ENCODE peak calls at places on chromosomes 12 and 14, in four cellular contexts. K, Z, H and A are unnamed samples.

GRCh38 chr14:96710060-96710636 is 87.0 kb upstream of the VRK1 start:
- DNase-seq in K (no peak), Z (no peak), H (no peak), A (no peak)

GRCh38 chr12:93664573-93665138 is 12.5 kb upstream of the CRADD start:
- DNase-seq in K (no peak), Z (no peak), H (no peak), A (peak; percentile 46)

GRCh38 chr14:105528197-105528858 is 1.9 kb downstream of the TMEM121 start:
- DNase-seq in K (peak; percentile 83), Z (peak; percentile 82), H (peak; percentile 80), A (no peak)

GRCh38 chr12:1367331-1367730 is 227.1 kb downstream of the FBXL14 start:
- DNase-seq in K (no peak), Z (no peak), H (no peak), A (no peak)

GRCh38 chr14:74645735-74646134 is 33.7 kb upstream of the LTBP2 start:
- DNase-seq in K (no peak), Z (peak; percentile 44), H (no peak), A (no peak)

GRCh38 chr12:57143454-57143853 is 4.0 kb downstream of the LRP1-AS start:
- DNase-seq in K (no peak), Z (peak; percentile 12), H (no peak), A (no peak)

GRCh38 chr12:43090981-43091380 is 461.0 kb downstream of the ADAMTS20 start:
- DNase-seq in K (no peak), Z (no peak), H (no peak), A (no peak)

GRCh38 chr12:52871291-52871961 is 22.6 kb upstream of the KRT78 start:
- DNase-seq in K (peak; percentile 39), Z (no peak), H (no peak), A (peak; percentile 99)

GRCh38 chr12:10272466-10272865 is 35.2 kb upstream of the KLRD1 start:
- DNase-seq in K (no peak), Z (no peak), H (no peak), A (no peak)

GRCh38 chr12:79514730-79515525 is 175.8 kb downstream of the PAWR start:
- DNase-seq in K (no peak), Z (no peak), H (no peak), A (no peak)

GRCh38 chr14:92657457-92658142 is 90.8 kb downstream of the LGMN start:
- DNase-seq in K (peak; percentile 39), Z (no peak), H (peak; percentile 55), A (no peak)

GRCh38 chr12:54879132-54879531 is 24.8 kb downstream of the MUCL1 start:
- DNase-seq in K (no peak), Z (no peak), H (no peak), A (no peak)

GRCh38 chr12:95460901-95461300 is 13.1 kb upstream of the METAP2 start:
- DNase-seq in K (no peak), Z (no peak), H (no peak), A (no peak)

GRCh38 chr12:105855691-105856405 is 282.9 kb downstream of the NUAK1 start:
- DNase-seq in K (no peak), Z (no peak), H (no peak), A (no peak)

GRCh38 chr12:117060236-117060926 is 38.8 kb downstream of the TESC start:
- DNase-seq in K (no peak), Z (no peak), H (no peak), A (no peak)

GRCh38 chr14:80996049-80996901 is 40.9 kb downstream of the TSHR start:
- DNase-seq in K (no peak), Z (no peak), H (peak; percentile 59), A (peak; percentile 45)

GRCh38 chr12:96344124-96344695 is 56.0 kb downstream of the CDK17 start:
- DNase-seq in K (no peak), Z (no peak), H (no peak), A (no peak)

GRCh38 chr12:6049587-6049986 is 74.9 kb downstream of the VWF start:
- DNase-seq in K (no peak), Z (no peak), H (no peak), A (no peak)

GRCh38 chr12:52280319-52280795 is 5.9 kb downstream of the KRT86 start:
- DNase-seq in K (peak; percentile 66), Z (peak; percentile 36), H (peak; percentile 15), A (peak; percentile 96)

GRCh38 chr12:104423273-104423672 is 33.5 kb upstream of the CHST11 start:
- DNase-seq in K (no peak), Z (no peak), H (no peak), A (no peak)

GRCh38 chr12:104423809-104424208 is 32.9 kb upstream of the CHST11 start:
- DNase-seq in K (no peak), Z (no peak), H (no peak), A (no peak)

GRCh38 chr12:104426926-104427546 is 29.7 kb upstream of the CHST11 start:
- DNase-seq in K (no peak), Z (no peak), H (no peak), A (peak; percentile 33)

GRCh38 chr12:104422441-104422840 is 34.3 kb upstream of the CHST11 start:
- DNase-seq in K (no peak), Z (no peak), H (no peak), A (no peak)

DNA sequence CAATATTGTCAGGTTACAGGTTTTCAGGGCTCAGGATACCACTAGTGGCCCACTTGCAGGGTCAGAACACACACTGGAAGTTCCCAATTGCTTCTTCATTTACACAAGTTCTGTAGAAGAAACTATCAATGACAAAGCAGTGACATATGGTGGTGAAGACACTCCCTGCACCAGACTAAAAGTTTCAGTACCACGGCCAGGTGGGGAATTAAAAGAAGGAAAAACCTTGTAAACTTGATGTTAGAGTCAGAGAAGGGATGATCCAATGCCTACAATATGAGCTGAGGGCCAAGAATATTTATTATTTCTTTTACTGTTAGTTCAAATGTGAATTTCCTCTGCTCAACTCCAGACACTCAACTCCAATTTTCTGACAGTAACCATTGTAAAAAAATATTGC is 31.8 kb upstream of the CHST11 start:
- DNase-seq in K (no peak), Z (no peak), H (no peak), A (no peak)
- H3K27ac ChIP-seq in K (no peak overlapping the region), Z (no peak overlapping the region), H (no peak overlapping the region), A (no peak overlapping the region)

GRCh38 chr14:45089813-45090212 is 5.9 kb downstream of the PRPF39 start:
- DNase-seq in K (no peak), Z (no peak), H (no peak), A (peak; percentile 45)

GRCh38 chr14:45095143-45095542 is 11.2 kb downstream of the PRPF39 start:
- DNase-seq in K (no peak), Z (no peak), H (no peak), A (no peak)

GRCh38 chr14:45091696-45092095 is 7.8 kb downstream of the PRPF39 start:
- DNase-seq in K (no peak), Z (no peak), H (no peak), A (no peak)

GRCh38 chr14:45096218-45096617 is 12.3 kb downstream of the PRPF39 start:
- DNase-seq in K (no peak), Z (no peak), H (no peak), A (no peak)

GRCh38 chr14:45094275-45094674 is 10.4 kb downstream of the PRPF39 start:
- DNase-seq in K (no peak), Z (no peak), H (no peak), A (no peak)
- H3K27ac ChIP-seq in K (no peak overlapping the region), Z (no peak overlapping the region), H (no peak overlapping the region), A (no peak overlapping the region)

GRCh38 chr14:85934123-85934885 is 404.4 kb downstream of the FLRT2 start:
- DNase-seq in K (peak; percentile 38), Z (peak; percentile 14), H (peak; percentile 15), A (no peak)

GRCh38 chr14:85934886-85935254 is 404.9 kb downstream of the FLRT2 start:
- DNase-seq in K (no peak), Z (no peak), H (no peak), A (no peak)
- H3K27ac ChIP-seq in K (peak overlapping the region; percentile 41), Z (peak overlapping the region; percentile 19), H (no peak overlapping the region), A (no peak overlapping the region)

DNA sequence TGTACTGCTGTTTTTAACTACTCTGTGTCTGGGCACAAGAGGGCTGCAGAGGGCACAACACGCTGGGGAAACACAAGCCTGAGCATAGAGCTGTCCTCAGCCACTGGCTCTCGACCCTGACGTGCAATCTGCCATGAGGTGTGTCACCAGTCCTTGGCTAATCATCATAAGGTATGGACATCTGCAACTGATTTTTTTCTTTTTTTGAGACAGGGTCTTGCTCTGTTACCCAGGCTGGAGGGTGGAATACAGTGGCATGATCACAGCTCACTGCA is 29.5 kb downstream of the PXN start:
- DNase-seq in K (no peak), Z (no peak), H (no peak), A (no peak)
- H3K27ac ChIP-seq in K (peak overlapping the region; percentile 91), Z (peak overlapping the region; percentile 93), H (peak overlapping the region; percentile 61), A (peak overlapping the region; percentile 99)

GRCh38 chr12:67410667-67411067 is 141.5 kb downstream of the CAND1 start:
- DNase-seq in K (no peak), Z (no peak), H (no peak), A (no peak)

GRCh38 chr12:67414011-67414715 is 145.0 kb downstream of the CAND1 start:
- DNase-seq in K (no peak), Z (no peak), H (no peak), A (no peak)

GRCh38 chr12:67413577-67413976 is 144.4 kb downstream of the CAND1 start:
- DNase-seq in K (no peak), Z (no peak), H (no peak), A (peak; percentile 60)

GRCh38 chr12:67410246-67410645 is 141.1 kb downstream of the CAND1 start:
- DNase-seq in K (no peak), Z (no peak), H (no peak), A (no peak)

DNA sequence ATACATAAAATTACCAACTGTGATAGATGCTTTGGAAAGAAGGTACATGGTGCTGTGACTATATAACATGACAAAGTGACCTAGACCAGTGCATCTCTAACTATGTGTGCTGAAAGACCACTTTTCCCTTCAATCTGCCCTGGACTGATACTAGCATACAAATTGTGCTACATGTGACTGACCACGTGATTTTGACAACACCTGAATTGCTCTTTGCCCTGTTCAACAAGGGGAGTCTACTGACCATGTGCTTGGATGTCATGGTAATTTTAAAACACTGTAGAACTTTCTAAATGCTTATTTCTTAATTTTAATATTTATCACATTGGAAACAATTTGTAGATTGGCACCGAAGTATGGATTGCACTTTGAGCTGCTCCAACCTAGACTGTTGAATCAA is 142.4 kb downstream of the CAND1 start:
- DNase-seq in K (no peak), Z (no peak), H (no peak), A (no peak)
- H3K27ac ChIP-seq in K (no peak overlapping the region), Z (no peak overlapping the region), H (no peak overlapping the region), A (no peak overlapping the region)

GRCh38 chr12:124588689-124589318 is 21.4 kb upstream of the NCOR2 start:
- DNase-seq in K (no peak), Z (no peak), H (peak; percentile 75), A (no peak)
- H3K27ac ChIP-seq in K (peak overlapping the region; percentile 55), Z (peak overlapping the region; percentile 61), H (peak overlapping the region; percentile 61), A (peak overlapping the region; percentile 39)

GRCh38 chr12:11765817-11766794 is 116.6 kb downstream of the ETV6 start:
- DNase-seq in K (no peak), Z (no peak), H (peak; percentile 67), A (no peak)
- H3K27ac ChIP-seq in K (peak overlapping the region; percentile 88), Z (peak overlapping the region; percentile 83), H (peak overlapping the region; percentile 5), A (no peak overlapping the region)